ENCODE peak calls at places on chromosomes 16 and 17, in five cellular contexts. One of them, this sample, is unnamed. For H3K27me3, H3K4me1 and H3K36me3, the result is how much of the 10 kb centered on the place peaks cover.

GRCh38 chr16:80055831-80056230 is 455.3 kb upstream of the MAF start:
- DNase-seq in CD4-positive, alpha-beta memory T cell: no peak
- DNase-seq in tibial nerve: no peak
- DNase-seq in GM23248: peak
- DNase-seq in esophagus muscularis mucosa: no peak
- DNase-seq in this sample: no peak

GRCh38 chr17:8859029-8859803 is 8.3 kb downstream of the PIK3R6 start:
- DNase-seq in CD4-positive, alpha-beta memory T cell: no peak
- DNase-seq in tibial nerve: peak
- DNase-seq in GM23248: peak
- DNase-seq in esophagus muscularis mucosa: no peak
- DNase-seq in this sample: no peak

GRCh38 chr16:63592852-63593251 is 1529.0 kb downstream of the CDH11 start:
- DNase-seq in CD4-positive, alpha-beta memory T cell: no peak
- DNase-seq in tibial nerve: no peak
- DNase-seq in GM23248: no peak
- DNase-seq in esophagus muscularis mucosa: no peak
- DNase-seq in this sample: no peak

GRCh38 chr17:44147812-44148211 is 6.1 kb downstream of the HROB start:
- DNase-seq in CD4-positive, alpha-beta memory T cell: no peak
- DNase-seq in tibial nerve: no peak
- DNase-seq in GM23248: no peak
- DNase-seq in esophagus muscularis mucosa: no peak
- DNase-seq in this sample: no peak

GRCh38 chr16:81532491-81533174 is 88.0 kb downstream of the CMIP start:
- DNase-seq in CD4-positive, alpha-beta memory T cell: no peak
- DNase-seq in tibial nerve: no peak
- DNase-seq in GM23248: no peak
- DNase-seq in esophagus muscularis mucosa: no peak
- DNase-seq in this sample: no peak

GRCh38 chr16:77679901-77680300 is 42.4 kb upstream of the NUDT7 start:
- DNase-seq in CD4-positive, alpha-beta memory T cell: no peak
- DNase-seq in tibial nerve: no peak
- DNase-seq in GM23248: no peak
- DNase-seq in esophagus muscularis mucosa: no peak
- DNase-seq in this sample: no peak

GRCh38 chr16:49600541-49600940 is 226.9 kb downstream of the C16orf78 start:
- DNase-seq in CD4-positive, alpha-beta memory T cell: no peak
- DNase-seq in tibial nerve: no peak
- DNase-seq in GM23248: no peak
- DNase-seq in esophagus muscularis mucosa: no peak
- DNase-seq in this sample: no peak

GRCh38 chr16:80932725-80933124 is 74.0 kb downstream of the CMC2 start:
- DNase-seq in CD4-positive, alpha-beta memory T cell: no peak
- DNase-seq in tibial nerve: peak
- DNase-seq in GM23248: peak
- DNase-seq in esophagus muscularis mucosa: no peak
- DNase-seq in this sample: no peak

GRCh38 chr17:33015716-33016346 is 24.2 kb downstream of the SPACA3 start:
- DNase-seq in CD4-positive, alpha-beta memory T cell: no peak
- DNase-seq in tibial nerve: no peak
- DNase-seq in GM23248: no peak
- DNase-seq in esophagus muscularis mucosa: no peak
- DNase-seq in this sample: no peak

GRCh38 chr17:65020284-65020683 is 36.3 kb downstream of the GNA13 start:
- DNase-seq in CD4-positive, alpha-beta memory T cell: no peak
- DNase-seq in tibial nerve: no peak
- DNase-seq in GM23248: peak
- DNase-seq in esophagus muscularis mucosa: no peak
- DNase-seq in this sample: no peak

GRCh38 chr17:17682293-17682736 is 1.1 kb downstream of the RAI1 start:
- DNase-seq in CD4-positive, alpha-beta memory T cell: peak
- DNase-seq in tibial nerve: no peak
- DNase-seq in GM23248: peak
- DNase-seq in esophagus muscularis mucosa: no peak
- DNase-seq in this sample: peak

GRCh38 chr16:85969159-85969558 is 70.2 kb downstream of the IRF8 start:
- DNase-seq in CD4-positive, alpha-beta memory T cell: no peak
- DNase-seq in tibial nerve: no peak
- DNase-seq in GM23248: peak
- DNase-seq in esophagus muscularis mucosa: no peak
- DNase-seq in this sample: no peak

GRCh38 chr17:74527081-74527480 is 4.2 kb downstream of the CD300LB start:
- DNase-seq in CD4-positive, alpha-beta memory T cell: no peak
- DNase-seq in tibial nerve: no peak
- DNase-seq in GM23248: no peak
- DNase-seq in esophagus muscularis mucosa: peak
- DNase-seq in this sample: no peak

GRCh38 chr16:4411684-4412083 is 4.7 kb downstream of the CORO7 start:
- DNase-seq in CD4-positive, alpha-beta memory T cell: no peak
- DNase-seq in tibial nerve: peak
- DNase-seq in GM23248: no peak
- DNase-seq in esophagus muscularis mucosa: no peak
- DNase-seq in this sample: no peak

GRCh38 chr17:78779848-78780247 is 2.2 kb downstream of the CYTH1 start:
- DNase-seq in CD4-positive, alpha-beta memory T cell: peak
- DNase-seq in tibial nerve: no peak
- DNase-seq in GM23248: no peak
- DNase-seq in esophagus muscularis mucosa: no peak
- DNase-seq in this sample: peak

GRCh38 chr17:74042241-74042640 is 161.2 kb upstream of the RPL38 start:
- DNase-seq in CD4-positive, alpha-beta memory T cell: no peak
- DNase-seq in tibial nerve: no peak
- DNase-seq in GM23248: no peak
- DNase-seq in esophagus muscularis mucosa: no peak
- DNase-seq in this sample: no peak

GRCh38 chr17:72467841-72468653 is 347.2 kb downstream of the SOX9 start:
- DNase-seq in CD4-positive, alpha-beta memory T cell: no peak
- DNase-seq in tibial nerve: peak
- DNase-seq in GM23248: peak
- DNase-seq in esophagus muscularis mucosa: no peak
- DNase-seq in this sample: no peak

DNA sequence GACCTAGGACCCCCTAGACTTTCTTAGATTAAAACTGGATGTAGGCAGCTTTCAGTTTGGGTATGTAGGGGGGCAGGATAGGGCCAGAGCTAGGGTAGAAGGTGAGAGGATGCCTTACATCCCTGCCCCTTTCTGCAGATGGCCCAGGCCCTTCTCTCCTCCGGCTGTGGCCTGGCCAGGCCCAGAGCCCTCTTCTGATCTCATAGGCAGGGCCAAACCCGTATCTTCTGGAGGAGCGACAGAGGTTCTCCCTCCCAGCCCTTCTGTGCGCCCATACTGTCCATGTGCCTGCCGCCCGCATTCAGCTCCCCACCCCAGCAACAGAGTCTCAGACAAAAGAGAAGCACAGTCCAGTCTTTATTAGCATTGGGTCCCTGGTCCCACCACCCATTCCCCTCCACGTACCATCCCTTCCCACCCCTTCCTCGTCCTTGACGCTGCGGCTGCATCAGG is 2.0 kb upstream of the TSPOAP1 start:
- DNase-seq in CD4-positive, alpha-beta memory T cell: peak
- DNase-seq in tibial nerve: no peak
- DNase-seq in GM23248: no peak
- DNase-seq in esophagus muscularis mucosa: no peak
- DNase-seq in this sample: no peak
- H3K27me3 ChIP-seq in CD4-positive, alpha-beta memory T cell: under half
- H3K27me3 ChIP-seq in tibial nerve: under half
- H3K27me3 ChIP-seq in GM23248: under half
- H3K27me3 ChIP-seq in esophagus muscularis mucosa: under half
- H3K27me3 ChIP-seq in this sample: under half

GRCh38 chr17:77451271-77451893 is 310.6 kb downstream of the SEC14L1 start:
- DNase-seq in CD4-positive, alpha-beta memory T cell: peak
- DNase-seq in tibial nerve: peak
- DNase-seq in GM23248: peak
- DNase-seq in esophagus muscularis mucosa: no peak
- DNase-seq in this sample: peak

GRCh38 chr17:77449908-77450741 is 309.4 kb downstream of the SEC14L1 start:
- DNase-seq in CD4-positive, alpha-beta memory T cell: no peak
- DNase-seq in tibial nerve: peak
- DNase-seq in GM23248: peak
- DNase-seq in esophagus muscularis mucosa: no peak
- DNase-seq in this sample: no peak

GRCh38 chr17:77450742-77451270 is 310.0 kb downstream of the SEC14L1 start:
- DNase-seq in CD4-positive, alpha-beta memory T cell: no peak
- DNase-seq in tibial nerve: no peak
- DNase-seq in GM23248: no peak
- DNase-seq in esophagus muscularis mucosa: no peak
- DNase-seq in this sample: no peak

GRCh38 chr17:77453613-77454559 is 313.1 kb downstream of the SEC14L1 start:
- DNase-seq in CD4-positive, alpha-beta memory T cell: peak
- DNase-seq in tibial nerve: no peak
- DNase-seq in GM23248: no peak
- DNase-seq in esophagus muscularis mucosa: no peak
- DNase-seq in this sample: peak

GRCh38 chr17:77451894-77452852 is 311.4 kb downstream of the SEC14L1 start:
- DNase-seq in CD4-positive, alpha-beta memory T cell: no peak
- DNase-seq in tibial nerve: peak
- DNase-seq in GM23248: peak
- DNase-seq in esophagus muscularis mucosa: no peak
- DNase-seq in this sample: peak
- H3K4me1 ChIP-seq in CD4-positive, alpha-beta memory T cell: half or more
- H3K4me1 ChIP-seq in tibial nerve: under half
- H3K4me1 ChIP-seq in GM23248: under half
- H3K4me1 ChIP-seq in esophagus muscularis mucosa: half or more
- H3K4me1 ChIP-seq in this sample: half or more

GRCh38 chr17:64004903-64005733 is 7.0 kb downstream of the PRR29 start:
- DNase-seq in CD4-positive, alpha-beta memory T cell: no peak
- DNase-seq in tibial nerve: no peak
- DNase-seq in GM23248: no peak
- DNase-seq in esophagus muscularis mucosa: no peak
- DNase-seq in this sample: no peak

GRCh38 chr17:64005734-64006167 is 7.6 kb downstream of the PRR29 start:
- DNase-seq in CD4-positive, alpha-beta memory T cell: no peak
- DNase-seq in tibial nerve: no peak
- DNase-seq in GM23248: peak
- DNase-seq in esophagus muscularis mucosa: no peak
- DNase-seq in this sample: no peak

GRCh38 chr17:64003526-64004121 is 5.5 kb downstream of the PRR29 start:
- DNase-seq in CD4-positive, alpha-beta memory T cell: no peak
- DNase-seq in tibial nerve: no peak
- DNase-seq in GM23248: no peak
- DNase-seq in esophagus muscularis mucosa: no peak
- DNase-seq in this sample: no peak

GRCh38 chr17:64002658-64003525 is 4.7 kb downstream of the PRR29 start:
- DNase-seq in CD4-positive, alpha-beta memory T cell: no peak
- DNase-seq in tibial nerve: no peak
- DNase-seq in GM23248: no peak
- DNase-seq in esophagus muscularis mucosa: no peak
- DNase-seq in this sample: no peak

GRCh38 chr17:64004218-64004770 is 6.1 kb downstream of the PRR29 start:
- DNase-seq in CD4-positive, alpha-beta memory T cell: no peak
- DNase-seq in tibial nerve: no peak
- DNase-seq in GM23248: no peak
- DNase-seq in esophagus muscularis mucosa: no peak
- DNase-seq in this sample: no peak
- H3K36me3 ChIP-seq in CD4-positive, alpha-beta memory T cell: under half
- H3K36me3 ChIP-seq in tibial nerve: under half
- H3K36me3 ChIP-seq in GM23248: under half
- H3K36me3 ChIP-seq in esophagus muscularis mucosa: under half
- H3K36me3 ChIP-seq in this sample: under half

GRCh38 chr17:42980766-42981397 is 517 bp downstream of the RUNDC1 start:
- DNase-seq in CD4-positive, alpha-beta memory T cell: peak
- DNase-seq in tibial nerve: no peak
- DNase-seq in GM23248: peak
- DNase-seq in esophagus muscularis mucosa: no peak
- DNase-seq in this sample: peak

GRCh38 chr17:42979511-42980273 is at the start of gene PTGES3L:
- DNase-seq in CD4-positive, alpha-beta memory T cell: no peak
- DNase-seq in tibial nerve: no peak
- DNase-seq in GM23248: peak
- DNase-seq in esophagus muscularis mucosa: no peak
- DNase-seq in this sample: no peak

GRCh38 chr17:42982266-42982665 is 1.9 kb downstream of the RUNDC1 start:
- DNase-seq in CD4-positive, alpha-beta memory T cell: no peak
- DNase-seq in tibial nerve: no peak
- DNase-seq in GM23248: no peak
- DNase-seq in esophagus muscularis mucosa: no peak
- DNase-seq in this sample: no peak

GRCh38 chr17:42984486-42984885 is 4.1 kb downstream of the RUNDC1 start:
- DNase-seq in CD4-positive, alpha-beta memory T cell: no peak
- DNase-seq in tibial nerve: no peak
- DNase-seq in GM23248: no peak
- DNase-seq in esophagus muscularis mucosa: no peak
- DNase-seq in this sample: no peak

GRCh38 chr17:42980274-42980765 is at the start of gene RUNDC1:
- DNase-seq in CD4-positive, alpha-beta memory T cell: peak
- DNase-seq in tibial nerve: peak
- DNase-seq in GM23248: peak
- DNase-seq in esophagus muscularis mucosa: peak
- DNase-seq in this sample: peak
- H3K27me3 ChIP-seq in CD4-positive, alpha-beta memory T cell: under half
- H3K27me3 ChIP-seq in tibial nerve: under half
- H3K27me3 ChIP-seq in GM23248: under half
- H3K27me3 ChIP-seq in esophagus muscularis mucosa: under half
- H3K27me3 ChIP-seq in this sample: under half

DNA sequence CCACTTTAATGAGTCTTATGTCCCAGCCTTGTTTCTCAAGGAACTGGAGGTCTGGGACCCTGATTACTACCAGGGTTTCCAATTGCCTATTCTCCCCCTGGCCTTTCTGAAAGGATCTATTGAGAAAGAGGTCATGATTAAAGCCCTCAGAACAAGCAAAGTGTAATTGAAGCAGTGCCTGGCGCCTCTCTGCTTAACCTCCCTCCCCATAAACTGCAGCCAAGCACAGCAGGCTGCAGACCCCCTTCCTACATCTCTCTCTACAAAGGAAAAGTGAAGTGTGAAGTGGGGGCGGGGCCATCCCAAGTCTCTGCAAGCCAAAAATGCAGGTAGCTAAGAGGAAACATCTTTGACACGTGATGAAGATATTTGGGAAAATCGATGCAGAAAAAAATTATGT is 159.8 kb upstream of the CDH11 start:
- DNase-seq in CD4-positive, alpha-beta memory T cell: no peak
- DNase-seq in tibial nerve: no peak
- DNase-seq in GM23248: no peak
- DNase-seq in esophagus muscularis mucosa: no peak
- DNase-seq in this sample: no peak
- H3K4me1 ChIP-seq in CD4-positive, alpha-beta memory T cell: under half
- H3K4me1 ChIP-seq in tibial nerve: under half
- H3K4me1 ChIP-seq in GM23248: under half
- H3K4me1 ChIP-seq in esophagus muscularis mucosa: under half
- H3K4me1 ChIP-seq in this sample: under half

GRCh38 chr17:2478446-2478845 is 33.2 kb downstream of the METTL16 start:
- DNase-seq in CD4-positive, alpha-beta memory T cell: no peak
- DNase-seq in tibial nerve: no peak
- DNase-seq in GM23248: no peak
- DNase-seq in esophagus muscularis mucosa: no peak
- DNase-seq in this sample: no peak

GRCh38 chr17:2475056-2475455 is 36.6 kb downstream of the METTL16 start:
- DNase-seq in CD4-positive, alpha-beta memory T cell: no peak
- DNase-seq in tibial nerve: no peak
- DNase-seq in GM23248: no peak
- DNase-seq in esophagus muscularis mucosa: no peak
- DNase-seq in this sample: no peak

DNA sequence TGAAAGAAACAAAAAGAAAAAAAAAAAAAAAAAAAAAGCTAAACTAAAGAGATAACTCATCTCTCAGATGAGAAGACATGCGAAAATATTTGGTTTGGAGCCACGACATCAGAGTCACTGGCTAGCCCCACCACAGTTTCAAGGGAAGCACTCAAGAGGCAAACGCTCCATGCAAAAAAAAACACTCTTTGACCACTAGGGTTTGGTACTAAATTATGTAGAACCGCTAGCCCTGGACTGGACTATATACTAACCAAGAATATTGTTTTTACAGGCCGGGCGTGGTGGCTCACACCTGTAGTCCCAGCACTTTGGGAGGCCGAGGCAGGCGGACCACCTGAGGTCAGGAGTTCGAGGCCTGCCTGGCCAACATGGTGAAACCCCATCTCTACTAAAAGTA is 37.3 kb downstream of the METTL16 start:
- DNase-seq in CD4-positive, alpha-beta memory T cell: no peak
- DNase-seq in tibial nerve: no peak
- DNase-seq in GM23248: no peak
- DNase-seq in esophagus muscularis mucosa: no peak
- DNase-seq in this sample: no peak
- H3K36me3 ChIP-seq in CD4-positive, alpha-beta memory T cell: under half
- H3K36me3 ChIP-seq in tibial nerve: under half
- H3K36me3 ChIP-seq in GM23248: under half
- H3K36me3 ChIP-seq in esophagus muscularis mucosa: under half
- H3K36me3 ChIP-seq in this sample: under half

This sample was measured in CD8-positive, alpha-beta memory T cell.